ENCODE peak calls at places on chromosomes 13 and 19, in eight cellular contexts. One of them, this sample, is unnamed.

GRCh38 chr13:111395511-111396393 is 75.3 kb downstream of the TEX29 start:
- DNase-seq in progenitor cell of endocrine pancreas: no peak
- DNase-seq in NCI-H1436 treated with DMSO at 0.1 percent for 48 hours: no peak
- DNase-seq in stimulated activated CD8-positive, alpha-beta memory T cell treated with anti-CD3 and anti-CD28 coated beads, Interleukin-7, amount 100 ng/mL, for 24 hours: no peak
- DNase-seq in AG10803: no peak
- DNase-seq in nucleus accumbens: no peak
- DNase-seq in RPMI8226: no peak
- DNase-seq in iris pigment epithelial cell: no peak
- DNase-seq in this sample: no peak

GRCh38 chr13:44218501-44219240 is 155.0 kb upstream of the SERP2 start:
- DNase-seq in RPMI8226: no peak
- DNase-seq in AG10803: no peak
- DNase-seq in iris pigment epithelial cell: no peak
- DNase-seq in NCI-H1436 treated with DMSO at 0.1 percent for 48 hours: peak
- DNase-seq in nucleus accumbens: no peak
- DNase-seq in progenitor cell of endocrine pancreas: no peak
- DNase-seq in stimulated activated CD8-positive, alpha-beta memory T cell treated with anti-CD3 and anti-CD28 coated beads, Interleukin-7, amount 100 ng/mL, for 24 hours: no peak
- DNase-seq in this sample: no peak

GRCh38 chr13:100497394-100497793 is 91.2 kb downstream of the GGACT start:
- DNase-seq in NCI-H1436 treated with DMSO at 0.1 percent for 48 hours: no peak
- DNase-seq in RPMI8226: peak
- DNase-seq in progenitor cell of endocrine pancreas: no peak
- DNase-seq in stimulated activated CD8-positive, alpha-beta memory T cell treated with anti-CD3 and anti-CD28 coated beads, Interleukin-7, amount 100 ng/mL, for 24 hours: no peak
- DNase-seq in nucleus accumbens: no peak
- DNase-seq in iris pigment epithelial cell: peak
- DNase-seq in AG10803: peak
- DNase-seq in this sample: no peak

GRCh38 chr13:112854321-112854720 is 114.7 kb upstream of the MCF2L start:
- DNase-seq in progenitor cell of endocrine pancreas: no peak
- DNase-seq in RPMI8226: no peak
- DNase-seq in iris pigment epithelial cell: no peak
- DNase-seq in stimulated activated CD8-positive, alpha-beta memory T cell treated with anti-CD3 and anti-CD28 coated beads, Interleukin-7, amount 100 ng/mL, for 24 hours: no peak
- DNase-seq in NCI-H1436 treated with DMSO at 0.1 percent for 48 hours: no peak
- DNase-seq in nucleus accumbens: no peak
- DNase-seq in AG10803: no peak
- DNase-seq in this sample: no peak

GRCh38 chr13:34611678-34612077 is 330.4 kb upstream of the NBEA start:
- DNase-seq in progenitor cell of endocrine pancreas: no peak
- DNase-seq in NCI-H1436 treated with DMSO at 0.1 percent for 48 hours: no peak
- DNase-seq in stimulated activated CD8-positive, alpha-beta memory T cell treated with anti-CD3 and anti-CD28 coated beads, Interleukin-7, amount 100 ng/mL, for 24 hours: no peak
- DNase-seq in nucleus accumbens: no peak
- DNase-seq in AG10803: no peak
- DNase-seq in RPMI8226: no peak
- DNase-seq in iris pigment epithelial cell: peak
- DNase-seq in this sample: no peak

GRCh38 chr19:8335343-8336071 is 7.6 kb downstream of the KANK3 start:
- DNase-seq in nucleus accumbens: no peak
- DNase-seq in iris pigment epithelial cell: no peak
- DNase-seq in AG10803: no peak
- DNase-seq in NCI-H1436 treated with DMSO at 0.1 percent for 48 hours: no peak
- DNase-seq in stimulated activated CD8-positive, alpha-beta memory T cell treated with anti-CD3 and anti-CD28 coated beads, Interleukin-7, amount 100 ng/mL, for 24 hours: no peak
- DNase-seq in progenitor cell of endocrine pancreas: no peak
- DNase-seq in RPMI8226: peak
- DNase-seq in this sample: no peak

GRCh38 chr13:61728468-61728867 is 312.8 kb upstream of the PCDH20 start:
- DNase-seq in iris pigment epithelial cell: no peak
- DNase-seq in stimulated activated CD8-positive, alpha-beta memory T cell treated with anti-CD3 and anti-CD28 coated beads, Interleukin-7, amount 100 ng/mL, for 24 hours: no peak
- DNase-seq in AG10803: peak
- DNase-seq in nucleus accumbens: no peak
- DNase-seq in NCI-H1436 treated with DMSO at 0.1 percent for 48 hours: no peak
- DNase-seq in RPMI8226: no peak
- DNase-seq in progenitor cell of endocrine pancreas: no peak
- DNase-seq in this sample: peak

GRCh38 chr13:100473087-100473486 is 115.5 kb downstream of the GGACT start:
- DNase-seq in progenitor cell of endocrine pancreas: no peak
- DNase-seq in iris pigment epithelial cell: no peak
- DNase-seq in RPMI8226: no peak
- DNase-seq in NCI-H1436 treated with DMSO at 0.1 percent for 48 hours: no peak
- DNase-seq in nucleus accumbens: no peak
- DNase-seq in stimulated activated CD8-positive, alpha-beta memory T cell treated with anti-CD3 and anti-CD28 coated beads, Interleukin-7, amount 100 ng/mL, for 24 hours: no peak
- DNase-seq in AG10803: no peak
- DNase-seq in this sample: no peak

GRCh38 chr13:62473190-62473943 is 1057.7 kb upstream of the PCDH20 start:
- DNase-seq in progenitor cell of endocrine pancreas: no peak
- DNase-seq in iris pigment epithelial cell: no peak
- DNase-seq in nucleus accumbens: no peak
- DNase-seq in AG10803: no peak
- DNase-seq in NCI-H1436 treated with DMSO at 0.1 percent for 48 hours: no peak
- DNase-seq in RPMI8226: no peak
- DNase-seq in stimulated activated CD8-positive, alpha-beta memory T cell treated with anti-CD3 and anti-CD28 coated beads, Interleukin-7, amount 100 ng/mL, for 24 hours: no peak
- DNase-seq in this sample: no peak

GRCh38 chr13:60152114-60152513 is 11.6 kb downstream of the DIAPH3 start:
- DNase-seq in AG10803: peak
- DNase-seq in nucleus accumbens: no peak
- DNase-seq in RPMI8226: no peak
- DNase-seq in iris pigment epithelial cell: no peak
- DNase-seq in NCI-H1436 treated with DMSO at 0.1 percent for 48 hours: no peak
- DNase-seq in stimulated activated CD8-positive, alpha-beta memory T cell treated with anti-CD3 and anti-CD28 coated beads, Interleukin-7, amount 100 ng/mL, for 24 hours: no peak
- DNase-seq in progenitor cell of endocrine pancreas: no peak
- DNase-seq in this sample: no peak

GRCh38 chr13:27923794-27924528 is 4.2 kb downstream of the PDX1 start:
- DNase-seq in AG10803: peak
- DNase-seq in stimulated activated CD8-positive, alpha-beta memory T cell treated with anti-CD3 and anti-CD28 coated beads, Interleukin-7, amount 100 ng/mL, for 24 hours: no peak
- DNase-seq in NCI-H1436 treated with DMSO at 0.1 percent for 48 hours: no peak
- DNase-seq in RPMI8226: no peak
- DNase-seq in iris pigment epithelial cell: no peak
- DNase-seq in progenitor cell of endocrine pancreas: peak
- DNase-seq in nucleus accumbens: no peak
- DNase-seq in this sample: no peak

GRCh38 chr19:46390866-46391265 is 22.5 kb downstream of the CCDC8 start:
- DNase-seq in stimulated activated CD8-positive, alpha-beta memory T cell treated with anti-CD3 and anti-CD28 coated beads, Interleukin-7, amount 100 ng/mL, for 24 hours: no peak
- DNase-seq in NCI-H1436 treated with DMSO at 0.1 percent for 48 hours: no peak
- DNase-seq in RPMI8226: no peak
- DNase-seq in progenitor cell of endocrine pancreas: no peak
- DNase-seq in nucleus accumbens: no peak
- DNase-seq in iris pigment epithelial cell: no peak
- DNase-seq in AG10803: peak
- DNase-seq in this sample: no peak